ENCODE peak calls at places on chromosomes 12 and 14, in eight cellular contexts. C is activated naive CD8-positive, alpha-beta T cell treated with anti-CD3 and anti-CD28 coated beads, Interleukin-2, amount 10 ng/mL, durations not matched to agents 7 days and 5 days; J is activated T-cell treated with anti-CD3 and anti-CD28 coated beads for 48 hours; U is astrocyte of the spinal cord; R is hepatic stellate cell; B is HTR-8/SVneo; E is effector memory CD8-positive, alpha-beta T cell; L is epithelial cell of proximal tubule. G is an unnamed sample.

GRCh38 chr12:52058631-52059324 is 7.5 kb downstream of the NR4A1 start:
- DNase-seq in E (no peak), R (no peak), J (no peak), B (no peak), C (no peak), U (no peak), L (no peak), G (no peak)

GRCh38 chr14:103613517-103613916 is 15.5 kb upstream of the KLC1 start:
- DNase-seq in R (no peak), U (no peak), L (no peak), E (no peak), C (no peak), B (no peak), J (no peak), G (no peak)

GRCh38 chr12:130981156-130981789 is 27.6 kb downstream of the ADGRD1 start:
- DNase-seq in B (no peak), J (no peak), R (no peak), U (no peak), C (no peak), E (no peak), L (no peak), G (no peak)

GRCh38 chr12:12024958-12025682 is 45.6 kb upstream of the BCL2L14 start:
- DNase-seq in C (no peak), L (no peak), J (peak), E (no peak), R (no peak), B (no peak), U (no peak), G (no peak)

GRCh38 chr12:52260351-52261210 is 13.9 kb upstream of the KRT86 start:
- DNase-seq in J (no peak), U (peak), L (no peak), B (peak), R (no peak), E (no peak), C (no peak), G (no peak)

GRCh38 chr14:81384900-81385299 is 15.2 kb downstream of the STON2 start:
- DNase-seq in R (no peak), E (no peak), J (no peak), L (peak), C (no peak), U (peak), B (no peak), G (no peak)

GRCh38 chr12:50537538-50537919 is 32.7 kb downstream of the DIP2B start:
- DNase-seq in U (peak), C (no peak), J (no peak), R (peak), E (no peak), L (no peak), B (peak), G (no peak)

GRCh38 chr12:80869264-80869663 is 68.5 kb downstream of the LIN7A start:
- DNase-seq in E (no peak), R (no peak), C (no peak), B (no peak), L (no peak), J (no peak), U (no peak), G (no peak)

GRCh38 chr14:78259831-78260230 is 89.7 kb downstream of the NRXN3 start:
- DNase-seq in U (no peak), L (no peak), J (no peak), B (peak), E (no peak), R (no peak), C (no peak), G (no peak)

G was measured in CD8-positive, alpha-beta memory T cell.